ENCODE peak calls at places on chromosomes 12 and 14, in seven cellular contexts. B, R, J, Q, H, Y and G are unnamed samples.

GRCh38 chr12:124698998-124699305 is 131.5 kb upstream of the NCOR2 start:
- DNase-seq in B (no peak), R (no peak), J (no peak), Q (no peak), H (no peak), Y (no peak), G (no peak)

GRCh38 chr12:100391856-100392255 is 35.0 kb downstream of the SLC17A8 start:
- DNase-seq in B (no peak), R (no peak), J (no peak), Q (no peak), H (no peak), Y (no peak), G (peak; percentile 36)

GRCh38 chr12:64551676-64552075 is 58.6 kb upstream of the RASSF3 start:
- DNase-seq in B (no peak), R (no peak), J (no peak), Q (no peak), H (no peak), Y (no peak), G (no peak)

GRCh38 chr12:94165152-94165551 is 16.8 kb downstream of the PLXNC1 start:
- DNase-seq in B (no peak), R (no peak), J (no peak), Q (no peak), H (no peak), Y (no peak), G (no peak)

GRCh38 chr12:3897400-3897910 is 24.3 kb upstream of the PARP11 start:
- DNase-seq in B (no peak), R (no peak), J (no peak), Q (no peak), H (no peak), Y (no peak), G (no peak)

GRCh38 chr12:1915082-1915968 is 3.1 kb downstream of the CACNA2D4 start:
- DNase-seq in B (no peak), R (no peak), J (no peak), Q (no peak), H (peak; percentile 7), Y (no peak), G (no peak)

GRCh38 chr12:22234561-22234960 is 99.9 kb downstream of the ST8SIA1 start:
- DNase-seq in B (no peak), R (no peak), J (no peak), Q (no peak), H (no peak), Y (no peak), G (no peak)

GRCh38 chr12:21428241-21428640 is 9.2 kb upstream of the PYROXD1 start:
- DNase-seq in B (no peak), R (no peak), J (no peak), Q (no peak), H (no peak), Y (no peak), G (peak; percentile 50)

GRCh38 chr14:73460691-73461127 is 2.4 kb upstream of the NUMB start:
- DNase-seq in B (no peak), R (no peak), J (no peak), Q (no peak), H (no peak), Y (no peak), G (peak; percentile 54)

GRCh38 chr14:85468815-85469214 is 61.1 kb upstream of the FLRT2 start:
- DNase-seq in B (no peak), R (no peak), J (no peak), Q (no peak), H (no peak), Y (no peak), G (no peak)

GRCh38 chr14:55884819-55885218 is 233.4 kb upstream of the PELI2 start:
- DNase-seq in B (no peak), R (no peak), J (no peak), Q (no peak), H (no peak), Y (no peak), G (no peak)